ENCODE peak calls at places on chromosomes 16 and 17, in five cellular contexts. K is T-helper 2 cell; B is stimulated activated CD4-positive, alpha-beta T cell treated with anti-CD3 and anti-CD28 coated beads, Interleukin-2, amount 100 ng/mL, for 48 hours; W is OCI-M1; M is type B pancreatic cell. I is an unnamed sample.
A peak's percentile ranks its signal among the peaks of the same experiment; 100 is the strongest.

GRCh38 chr17:6799738-6800137 is 23.7 kb downstream of the FBXO39 start:
- DNase-seq in K (no peak), B (no peak), W (no peak), M (no peak), I (no peak)

GRCh38 chr16:2090819-2091721 is 43.3 kb downstream of the TSC2 start:
- DNase-seq in K (peak; percentile 24), B (no peak), W (no peak), M (peak; percentile 93), I (no peak)

GRCh38 chr16:71933913-71934696 is 38.8 kb downstream of the IST1 start:
- DNase-seq in K (no peak), B (no peak), W (no peak), M (no peak), I (no peak)

GRCh38 chr17:21463779-21464407 is 87.7 kb downstream of the KCNJ12 start:
- DNase-seq in K (no peak), B (no peak), W (no peak), M (peak; percentile 66), I (no peak)

GRCh38 chr16:50318796-50319578 is 49.8 kb downstream of the BRD7 start:
- DNase-seq in K (no peak), B (no peak), W (no peak), M (no peak), I (no peak)

GRCh38 chr17:1027044-1027443 is 30.1 kb downstream of the TIMM22 start:
- DNase-seq in K (no peak), B (no peak), W (no peak), M (no peak), I (no peak)

GRCh38 chr16:1379863-1380174 is 28.1 kb downstream of the GNPTG start:
- DNase-seq in K (no peak), B (no peak), W (no peak), M (no peak), I (no peak)

GRCh38 chr17:19248149-19248922 is 11.2 kb downstream of the EPN2 start:
- DNase-seq in K (no peak), B (no peak), W (peak; percentile 37), M (no peak), I (no peak)

GRCh38 chr17:3660311-3660891 is 8.0 kb downstream of the TAX1BP3 start:
- DNase-seq in K (no peak), B (no peak), W (no peak), M (no peak), I (no peak)

GRCh38 chr17:8941520-8941919 is 24.0 kb downstream of the PIK3R5 start:
- DNase-seq in K (peak; percentile 47), B (no peak), W (no peak), M (no peak), I (peak; percentile 35)